ENCODE peak calls at places on chromosomes 12 and 14, in six cellular contexts. R is lower leg skin; E is GM12865; M is K562; Q is CD8-positive, alpha-beta T cell; W is spleen. J is an unnamed sample.

GRCh38 chr12:123024819-123025391 is 44.4 kb downstream of the ARL6IP4 start:
- DNase-seq in R (no peak), E (no peak), M (no peak), Q (no peak), W (peak), J (no peak)

GRCh38 chr14:99273724-99274345 is 1.8 kb upstream of the BCL11B start:
- DNase-seq in W (no peak), E (no peak), M (no peak), R (peak), Q (no peak), J (no peak)

GRCh38 chr12:31650927-31651326 is 8.6 kb upstream of the ETFBKMT start:
- DNase-seq in M (no peak), R (no peak), W (no peak), Q (no peak), E (no peak), J (no peak)

GRCh38 chr12:75130811-75131210 is 78.8 kb downstream of the KCNC2 start:
- DNase-seq in Q (no peak), R (no peak), E (no peak), M (no peak), W (no peak), J (no peak)

GRCh38 chr12:91902860-91903683 is 242.6 kb downstream of the BTG1 start:
- DNase-seq in E (peak), Q (no peak), R (no peak), M (no peak), W (no peak), J (no peak)

GRCh38 chr12:98595152-98595988 is 1.9 kb downstream of the SLC25A3 start:
- DNase-seq in R (no peak), E (no peak), W (no peak), Q (peak), M (no peak), J (peak)

GRCh38 chr14:50607181-50607580 is 47.2 kb downstream of the ATL1 start:
- DNase-seq in W (no peak), R (no peak), M (no peak), Q (no peak), E (peak), J (no peak)

GRCh38 chr12:59708059-59708458 is 112.2 kb downstream of the SLC16A7 start:
- DNase-seq in R (no peak), Q (no peak), M (no peak), E (no peak), W (no peak), J (no peak)

GRCh38 chr14:61444215-61444768 is 122.9 kb downstream of the PRKCH start:
- DNase-seq in Q (peak), E (peak), W (peak), M (no peak), R (no peak), J (peak)

GRCh38 chr14:45716506-45716905 is 463.5 kb upstream of the MIS18BP1 start:
- DNase-seq in M (peak), W (no peak), R (no peak), E (peak), Q (no peak), J (peak)

GRCh38 chr12:79302171-79302841 is 388.5 kb downstream of the PAWR start:
- DNase-seq in E (no peak), M (no peak), R (no peak), Q (no peak), W (no peak), J (no peak)

GRCh38 chr12:19945559-19946485 is 422.5 kb upstream of the PDE3A start:
- DNase-seq in W (no peak), M (no peak), E (no peak), Q (no peak), R (no peak), J (no peak)

GRCh38 chr14:68473050-68473449 is 319.8 kb downstream of the ZFP36L1 start:
- DNase-seq in M (no peak), E (no peak), R (no peak), W (no peak), Q (no peak), J (no peak)

GRCh38 chr14:94646481-94646880 is 34.3 kb downstream of the SERPINA3 start:
- DNase-seq in Q (no peak), E (no peak), W (no peak), M (no peak), R (peak), J (no peak)

GRCh38 chr12:65891987-65892481 is 67.8 kb downstream of the HMGA2 start:
- DNase-seq in E (peak), W (no peak), Q (no peak), M (no peak), R (peak), J (no peak)

GRCh38 chr14:60622920-60623263 is 26.4 kb downstream of the SIX1 start:
- DNase-seq in R (no peak), E (no peak), W (no peak), Q (no peak), M (no peak), J (no peak)

GRCh38 chr12:26431211-26431610 is 235.8 kb downstream of the SSPN start:
- DNase-seq in E (no peak), W (no peak), Q (no peak), M (no peak), R (no peak), J (no peak)

GRCh38 chr12:12714276-12715001 is 2.7 kb upstream of the CDKN1B start:
- DNase-seq in M (peak), R (no peak), E (peak), W (peak), Q (peak), J (no peak)

GRCh38 chr12:25855716-25856115 is 102.8 kb upstream of the RASSF8 start:
- DNase-seq in W (no peak), E (no peak), M (no peak), Q (no peak), R (no peak), J (no peak)

GRCh38 chr12:3458041-3458440 is 33.0 kb upstream of the PRMT8 start:
- DNase-seq in W (no peak), R (no peak), Q (no peak), M (no peak), E (no peak), J (no peak)

GRCh38 chr14:100417466-100417865 is 94.3 kb downstream of the SLC25A47 start:
- DNase-seq in E (no peak), M (peak), Q (no peak), R (no peak), W (peak), J (no peak)

GRCh38 chr14:102362545-102363181 is at the start of the genes CINP and TECPR2:
- DNase-seq in E (peak), M (peak), W (peak), Q (peak), R (peak), J (peak)

GRCh38 chr14:59511916-59512530 is 27.7 kb downstream of the JKAMP start:
- DNase-seq in Q (no peak), E (peak), W (no peak), M (peak), R (no peak), J (peak)

GRCh38 chr14:100773331-100774163 is 46.9 kb downstream of the DLK1 start:
- DNase-seq in R (peak), Q (no peak), W (peak), E (no peak), M (no peak), J (no peak)

GRCh38 chr12:24230061-24230460 is 280.6 kb upstream of the SOX5 start:
- DNase-seq in M (no peak), W (no peak), R (no peak), Q (no peak), E (no peak), J (no peak)

DNA sequence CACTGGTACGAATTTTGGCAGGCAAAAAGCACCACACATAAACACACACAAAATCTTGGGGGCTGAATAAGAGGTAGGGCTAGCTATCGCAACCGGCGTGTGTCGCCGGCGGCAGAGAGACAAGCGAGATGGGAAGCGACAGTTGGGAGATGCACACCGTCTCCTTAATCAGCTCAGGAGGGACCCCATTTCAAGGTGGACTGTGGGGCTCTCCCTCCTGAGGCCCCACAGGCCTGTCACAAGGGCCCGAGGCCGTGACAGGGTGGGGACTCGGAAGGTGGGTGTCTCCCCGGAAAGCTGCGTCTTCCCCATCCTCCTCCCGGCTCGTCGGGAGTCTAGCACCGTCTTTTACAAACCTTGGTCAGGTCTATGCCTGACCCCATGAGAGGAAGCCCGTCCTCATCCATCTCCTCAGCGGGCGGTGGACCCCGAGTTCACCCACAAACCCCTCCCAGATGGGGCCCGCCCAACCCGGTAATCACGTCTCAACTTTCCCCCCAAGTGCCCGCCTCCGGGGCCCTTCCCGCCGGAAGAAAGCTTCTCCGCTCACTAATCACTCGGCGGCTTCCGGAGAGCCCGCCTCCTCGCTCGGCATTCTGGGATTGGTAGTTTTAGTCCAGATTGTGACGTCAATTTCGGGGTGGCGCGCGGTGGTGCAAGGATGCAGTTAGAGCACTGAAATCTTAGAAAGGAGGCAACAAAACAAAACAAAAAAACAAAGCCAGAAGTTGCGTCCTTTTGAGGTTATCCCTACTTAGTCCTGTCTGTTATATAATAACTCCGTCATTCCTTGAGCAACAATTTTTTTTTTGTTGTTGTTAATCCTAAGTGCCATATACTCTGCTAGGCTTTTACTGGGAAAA is at the start of gene WASHC3:
- DNase-seq in R (peak), Q (peak), W (peak), M (peak), E (peak), J (peak)
- H3K4me3 ChIP-seq in R (peak), Q (peak), W (peak), M (peak), E (peak), J (peak)

GRCh38 chr14:77037886-77038511 is 9.5 kb upstream of the IRF2BPL start:
- DNase-seq in E (no peak), W (peak), R (no peak), Q (peak), M (no peak), J (peak)
- H3K4me3 ChIP-seq in E (no peak), W (peak), R (no peak), Q (peak), M (no peak), J (peak)

DNA sequence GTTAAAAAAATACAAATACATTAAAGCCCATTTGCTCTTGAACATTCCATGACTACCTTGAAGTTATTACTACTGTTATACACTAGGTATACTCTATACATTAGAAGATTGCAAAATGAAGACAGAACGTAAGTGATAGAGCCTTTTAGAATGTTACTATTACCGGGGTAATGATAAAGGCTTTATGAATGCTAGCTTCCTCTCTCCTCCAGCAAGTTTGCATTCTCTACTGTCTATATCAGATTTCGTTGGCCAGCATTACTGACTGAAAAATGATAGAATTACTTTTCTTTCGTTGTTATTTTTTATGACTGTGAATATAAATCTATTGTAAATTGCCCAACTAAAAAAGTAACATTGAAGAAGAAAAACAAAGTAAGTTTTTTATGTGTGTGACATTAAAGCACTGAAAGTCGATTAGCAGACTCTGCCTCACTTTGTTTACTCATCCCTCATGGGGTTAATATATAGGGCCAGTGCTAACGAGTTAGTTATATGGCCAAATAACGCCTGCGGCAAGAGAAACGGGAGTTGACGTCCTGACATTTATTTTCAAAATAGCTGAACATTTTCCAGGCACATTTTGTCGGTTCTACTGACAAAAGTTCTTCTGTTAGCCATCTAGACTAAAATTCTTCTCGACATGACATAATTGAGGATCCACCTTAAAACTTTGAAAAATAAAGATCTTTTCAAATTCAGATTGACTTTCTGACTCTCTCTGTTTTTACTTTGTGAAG is 163.8 kb upstream of the KITLG start:
- DNase-seq in W (no peak), E (no peak), R (no peak), Q (no peak), M (no peak), J (no peak)
- H3K4me3 ChIP-seq in W (no peak), E (no peak), R (no peak), Q (no peak), M (no peak), J (no peak)

GRCh38 chr12:106192659-106193403 is 54.1 kb upstream of the NUAK1 start:
- DNase-seq in W (no peak), M (peak), E (no peak), Q (no peak), R (no peak), J (no peak)

GRCh38 chr12:106197906-106198623 is 49.8 kb downstream of the CKAP4 start:
- DNase-seq in M (no peak), W (no peak), Q (no peak), R (no peak), E (no peak), J (no peak)

GRCh38 chr12:106193404-106194215 is 54.2 kb downstream of the CKAP4 start:
- DNase-seq in Q (no peak), W (no peak), R (no peak), M (no peak), E (no peak), J (no peak)

GRCh38 chr12:106194351-106194750 is 53.5 kb downstream of the CKAP4 start:
- DNase-seq in W (no peak), E (no peak), M (no peak), Q (no peak), R (no peak), J (no peak)

GRCh38 chr12:106195638-106196037 is 52.2 kb downstream of the CKAP4 start:
- DNase-seq in W (peak), R (peak), Q (no peak), E (no peak), M (no peak), J (no peak)
- H3K4me3 ChIP-seq in W (no peak), R (no peak), Q (no peak), E (no peak), M (no peak), J (no peak)

J was measured in Jurkat, Clone E6-1.